ENCODE peak calls at places on chromosomes 7 and 10, in five cellular contexts. B, H, U, D and L are unnamed samples.

GRCh38 chr7:154871928-154872750 is 130.8 kb downstream of the PAXIP1 start:
- DNase-seq in U (no peak), B (no peak), H (no peak), D (no peak), L (no peak)

GRCh38 chr10:30027057-30028005 is 32.1 kb downstream of the JCAD start:
- DNase-seq in B (peak; percentile 91), D (peak; percentile 18), H (peak; percentile 70), U (peak; percentile 41), L (peak; percentile 62)

GRCh38 chr7:18053177-18053928 is 25.7 kb upstream of the PRPS1L1 start:
- DNase-seq in U (no peak), B (no peak), H (no peak), D (peak; percentile 8), L (no peak)

GRCh38 chr7:74173491-74173865 is 678 bp upstream of the EIF4H start:
- DNase-seq in U (no peak), H (no peak), D (no peak), B (no peak), L (no peak)

GRCh38 chr10:88130912-88131311 is 267.5 kb downstream of the PTEN start:
- DNase-seq in U (no peak), B (no peak), D (no peak), H (no peak), L (no peak)

GRCh38 chr10:131852161-131852822 is 48.5 kb upstream of the PPP2R2D start:
- DNase-seq in B (peak; percentile 28), U (no peak), H (no peak), D (no peak), L (no peak)

GRCh38 chr10:63430091-63430998 is 35.4 kb downstream of the JMJD1C start:
- DNase-seq in B (no peak), H (no peak), U (no peak), D (peak; percentile 85), L (no peak)

GRCh38 chr7:142855756-142856564 is 1.1 kb downstream of the EPHB6 start:
- DNase-seq in H (no peak), D (peak; percentile 54), U (no peak), B (no peak), L (no peak)

GRCh38 chr10:4810093-4810492 is 15.9 kb upstream of the AKR1E2 start:
- DNase-seq in U (no peak), H (no peak), B (no peak), D (peak; percentile 70), L (no peak)

GRCh38 chr7:129569811-129570215 is 41.7 kb upstream of the NRF1 start:
- DNase-seq in H (no peak), B (no peak), D (peak; percentile 60), U (no peak), L (no peak)

GRCh38 chr10:1575481-1576244 is 161.7 kb downstream of the ADARB2 start:
- DNase-seq in H (no peak), U (no peak), B (no peak), D (no peak), L (no peak)

GRCh38 chr7:22814261-22815208 is 8.1 kb downstream of the TOMM7 start:
- DNase-seq in D (peak; percentile 47), U (no peak), B (no peak), H (no peak), L (no peak)

GRCh38 chr7:125057974-125058373 is 128.3 kb upstream of the POT1 start:
- DNase-seq in U (no peak), B (no peak), H (no peak), D (no peak), L (no peak)

GRCh38 chr7:7895754-7896153 is 72.8 kb upstream of the GLCCI1 start:
- DNase-seq in U (no peak), B (no peak), H (peak; percentile 43), D (no peak), L (no peak)

GRCh38 chr7:24039991-24040390 is 244.0 kb upstream of the NPY start:
- DNase-seq in H (no peak), B (no peak), U (no peak), D (no peak), L (no peak)

GRCh38 chr7:106480616-106481031 is 180.3 kb downstream of the CCDC71L start:
- DNase-seq in D (peak; percentile 56), U (no peak), B (no peak), H (no peak), L (no peak)